ENCODE peak calls at places on chromosomes 13 and 19, in six cellular contexts. Z, P, F, Q, V and B are unnamed samples.

GRCh38 chr13:42486711-42487198 is 87.2 kb upstream of the TNFSF11 start:
- DNase-seq in Z (no peak), P (no peak), F (no peak), Q (no peak), V (no peak), B (no peak)

GRCh38 chr19:51194527-51195315 is 30.2 kb upstream of the CD33 start:
- DNase-seq in Z (no peak), P (no peak), F (no peak), Q (no peak), V (no peak), B (no peak)

GRCh38 chr13:47933688-47934011 is 67.4 kb downstream of the SUCLA2 start:
- DNase-seq in Z (no peak), P (no peak), F (no peak), Q (no peak), V (no peak), B (no peak)

GRCh38 chr13:76637651-76638111 is 248.5 kb downstream of the KCTD12 start:
- DNase-seq in Z (no peak), P (no peak), F (no peak), Q (no peak), V (no peak), B (no peak)

GRCh38 chr19:8208119-8208709 is 956 bp upstream of the CERS4 start:
- DNase-seq in Z (peak; percentile 28), P (no peak), F (no peak), Q (peak; percentile 52), V (peak; percentile 76), B (no peak)

GRCh38 chr19:23822735-23823134 is 64.0 kb upstream of the ZNF681 start:
- DNase-seq in Z (no peak), P (no peak), F (no peak), Q (no peak), V (no peak), B (no peak)

GRCh38 chr13:34933786-34934185 is 8.3 kb upstream of the NBEA start:
- DNase-seq in Z (peak; percentile 51), P (no peak), F (no peak), Q (no peak), V (no peak), B (no peak)

GRCh38 chr13:51714663-51715168 is 89.2 kb downstream of the DHRS12 start:
- DNase-seq in Z (no peak), P (no peak), F (no peak), Q (no peak), V (no peak), B (no peak)

GRCh38 chr19:6018786-6019185 is 40.8 kb upstream of the RANBP3 start:
- DNase-seq in Z (peak; percentile 70), P (peak; percentile 67), F (no peak), Q (no peak), V (peak; percentile 83), B (no peak)

GRCh38 chr13:60645552-60646138 is 248.6 kb downstream of the TDRD3 start:
- DNase-seq in Z (no peak), P (no peak), F (no peak), Q (no peak), V (no peak), B (no peak)

GRCh38 chr13:74593688-74594087 is 459.5 kb upstream of the KLF12 start:
- DNase-seq in Z (no peak), P (no peak), F (no peak), Q (no peak), V (no peak), B (no peak)

GRCh38 chr19:48715681-48716171 is 3.8 kb downstream of the MAMSTR start:
- DNase-seq in Z (no peak), P (no peak), F (no peak), Q (no peak), V (peak; percentile 27), B (no peak)

GRCh38 chr13:85693889-85694511 is 105.2 kb downstream of the SLITRK6 start:
- DNase-seq in Z (no peak), P (peak; percentile 61), F (no peak), Q (no peak), V (no peak), B (no peak)

GRCh38 chr13:85690368-85690767 is 108.9 kb downstream of the SLITRK6 start:
- DNase-seq in Z (no peak), P (no peak), F (no peak), Q (no peak), V (no peak), B (no peak)
- H3K27ac ChIP-seq in Z (no peak overlapping the region), P (no peak overlapping the region), F (no peak overlapping the region), Q (no peak overlapping the region), V (no peak overlapping the region), B (no peak overlapping the region)

DNA sequence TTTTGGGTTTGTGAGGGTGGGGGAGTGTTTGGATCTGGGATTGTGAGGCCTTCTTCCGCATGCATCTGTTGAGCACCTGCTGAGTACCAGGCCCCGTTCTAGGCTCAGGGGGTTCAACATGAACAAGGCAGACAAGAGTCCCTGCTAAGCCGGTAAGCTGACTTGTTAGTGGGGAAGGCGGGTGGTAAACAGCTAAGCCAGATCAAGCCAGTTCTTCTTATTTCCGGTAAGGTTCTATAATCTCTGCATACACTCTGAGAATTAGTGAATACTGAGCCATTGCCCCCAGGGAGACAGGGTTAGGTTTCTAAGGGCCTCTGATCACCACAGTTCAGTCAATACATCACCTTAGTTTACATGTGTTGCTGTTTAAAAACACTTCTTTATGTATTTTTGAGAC is 9.9 kb upstream of the EHD2 start:
- DNase-seq in Z (no peak), P (no peak), F (no peak), Q (no peak), V (no peak), B (no peak)
- H3K27ac ChIP-seq in Z (no peak overlapping the region), P (no peak overlapping the region), F (no peak overlapping the region), Q (no peak overlapping the region), V (no peak overlapping the region), B (no peak overlapping the region)

GRCh38 chr19:52786078-52786463 is 520 bp downstream of the ZNF600 start:
- DNase-seq in Z (peak; percentile 35), P (peak; percentile 64), F (peak; percentile 59), Q (peak; percentile 11), V (no peak), B (no peak)
- H3K27ac ChIP-seq in Z (no peak overlapping the region), P (peak overlapping the region; percentile 13), F (peak overlapping the region; percentile 55), Q (peak overlapping the region; percentile 81), V (no peak overlapping the region), B (peak overlapping the region; percentile 49)

GRCh38 chr13:24127116-24127631 is 33.3 kb upstream of the SPATA13 start:
- DNase-seq in Z (no peak), P (no peak), F (no peak), Q (no peak), V (no peak), B (no peak)
- H3K27ac ChIP-seq in Z (no peak overlapping the region), P (no peak overlapping the region), F (no peak overlapping the region), Q (no peak overlapping the region), V (no peak overlapping the region), B (no peak overlapping the region)